ENCODE peak calls at places on chromosomes 3 and 15, in ten cellular contexts. One of them, this sample, is unnamed.

GRCh38 chr3:65114041-65114440 is 426.2 kb upstream of the ADAMTS9 start:
- DNase-seq in activated naive CD8-positive, alpha-beta T cell treated with anti-CD3 and anti-CD28 coated beads, Interleukin-2, amount 50 U/mL, for 24 hours: no peak
- DNase-seq in NAMALWA: no peak
- DNase-seq in thyroid gland: no peak
- DNase-seq in non-pigmented ciliary epithelial cell: no peak
- DNase-seq in NCI-H748 treated with DMSO at 0.1 percent for 48 hours: no peak
- DNase-seq in adrenal gland: no peak
- DNase-seq in posterior cingulate gyrus: no peak
- DNase-seq in GM13977: no peak
- DNase-seq in AML-193: no peak
- DNase-seq in this sample: no peak

GRCh38 chr3:13881536-13882410 is 1.9 kb upstream of the WNT7A start:
- DNase-seq in activated naive CD8-positive, alpha-beta T cell treated with anti-CD3 and anti-CD28 coated beads, Interleukin-2, amount 50 U/mL, for 24 hours: no peak
- DNase-seq in NAMALWA: no peak
- DNase-seq in thyroid gland: no peak
- DNase-seq in non-pigmented ciliary epithelial cell: no peak
- DNase-seq in NCI-H748 treated with DMSO at 0.1 percent for 48 hours: no peak
- DNase-seq in adrenal gland: no peak
- DNase-seq in posterior cingulate gyrus: no peak
- DNase-seq in GM13977: no peak
- DNase-seq in AML-193: no peak
- DNase-seq in this sample: no peak

GRCh38 chr15:52788099-52788986 is 1.8 kb downstream of the ONECUT1 start:
- DNase-seq in activated naive CD8-positive, alpha-beta T cell treated with anti-CD3 and anti-CD28 coated beads, Interleukin-2, amount 50 U/mL, for 24 hours: no peak
- DNase-seq in NAMALWA: no peak
- DNase-seq in thyroid gland: no peak
- DNase-seq in non-pigmented ciliary epithelial cell: no peak
- DNase-seq in NCI-H748 treated with DMSO at 0.1 percent for 48 hours: no peak
- DNase-seq in adrenal gland: no peak
- DNase-seq in posterior cingulate gyrus: no peak
- DNase-seq in GM13977: no peak
- DNase-seq in AML-193: no peak
- DNase-seq in this sample: no peak

GRCh38 chr3:51434110-51434509 is 43.0 kb downstream of the RBM15B start:
- DNase-seq in activated naive CD8-positive, alpha-beta T cell treated with anti-CD3 and anti-CD28 coated beads, Interleukin-2, amount 50 U/mL, for 24 hours: no peak
- DNase-seq in NAMALWA: no peak
- DNase-seq in thyroid gland: no peak
- DNase-seq in non-pigmented ciliary epithelial cell: no peak
- DNase-seq in NCI-H748 treated with DMSO at 0.1 percent for 48 hours: no peak
- DNase-seq in adrenal gland: no peak
- DNase-seq in posterior cingulate gyrus: no peak
- DNase-seq in GM13977: no peak
- DNase-seq in AML-193: no peak
- DNase-seq in this sample: no peak

GRCh38 chr3:54188176-54188791 is 65.9 kb downstream of the CACNA2D3 start:
- DNase-seq in activated naive CD8-positive, alpha-beta T cell treated with anti-CD3 and anti-CD28 coated beads, Interleukin-2, amount 50 U/mL, for 24 hours: peak
- DNase-seq in NAMALWA: peak
- DNase-seq in thyroid gland: peak
- DNase-seq in non-pigmented ciliary epithelial cell: peak
- DNase-seq in NCI-H748 treated with DMSO at 0.1 percent for 48 hours: no peak
- DNase-seq in adrenal gland: peak
- DNase-seq in posterior cingulate gyrus: no peak
- DNase-seq in GM13977: peak
- DNase-seq in AML-193: peak
- DNase-seq in this sample: no peak

GRCh38 chr3:4351164-4351855 is 48.1 kb downstream of the SETMAR start:
- DNase-seq in activated naive CD8-positive, alpha-beta T cell treated with anti-CD3 and anti-CD28 coated beads, Interleukin-2, amount 50 U/mL, for 24 hours: peak
- DNase-seq in NAMALWA: no peak
- DNase-seq in thyroid gland: no peak
- DNase-seq in non-pigmented ciliary epithelial cell: no peak
- DNase-seq in NCI-H748 treated with DMSO at 0.1 percent for 48 hours: no peak
- DNase-seq in adrenal gland: no peak
- DNase-seq in posterior cingulate gyrus: no peak
- DNase-seq in GM13977: peak
- DNase-seq in AML-193: peak
- DNase-seq in this sample: peak

GRCh38 chr3:51974277-51974962 is 444 bp upstream of the ABHD14A start:
- DNase-seq in activated naive CD8-positive, alpha-beta T cell treated with anti-CD3 and anti-CD28 coated beads, Interleukin-2, amount 50 U/mL, for 24 hours: peak
- DNase-seq in NAMALWA: no peak
- DNase-seq in thyroid gland: peak
- DNase-seq in non-pigmented ciliary epithelial cell: no peak
- DNase-seq in NCI-H748 treated with DMSO at 0.1 percent for 48 hours: no peak
- DNase-seq in adrenal gland: peak
- DNase-seq in posterior cingulate gyrus: peak
- DNase-seq in GM13977: no peak
- DNase-seq in AML-193: no peak
- DNase-seq in this sample: no peak

GRCh38 chr3:180306691-180307090 is 270.0 kb upstream of the PEX5L start:
- DNase-seq in activated naive CD8-positive, alpha-beta T cell treated with anti-CD3 and anti-CD28 coated beads, Interleukin-2, amount 50 U/mL, for 24 hours: no peak
- DNase-seq in NAMALWA: no peak
- DNase-seq in thyroid gland: no peak
- DNase-seq in non-pigmented ciliary epithelial cell: no peak
- DNase-seq in NCI-H748 treated with DMSO at 0.1 percent for 48 hours: no peak
- DNase-seq in adrenal gland: no peak
- DNase-seq in posterior cingulate gyrus: peak
- DNase-seq in GM13977: no peak
- DNase-seq in AML-193: no peak
- DNase-seq in this sample: no peak

GRCh38 chr3:127820871-127821853 is 1.2 kb downstream of the MGLL start:
- DNase-seq in activated naive CD8-positive, alpha-beta T cell treated with anti-CD3 and anti-CD28 coated beads, Interleukin-2, amount 50 U/mL, for 24 hours: peak
- DNase-seq in NAMALWA: no peak
- DNase-seq in thyroid gland: no peak
- DNase-seq in non-pigmented ciliary epithelial cell: no peak
- DNase-seq in NCI-H748 treated with DMSO at 0.1 percent for 48 hours: no peak
- DNase-seq in adrenal gland: no peak
- DNase-seq in posterior cingulate gyrus: no peak
- DNase-seq in GM13977: peak
- DNase-seq in AML-193: peak
- DNase-seq in this sample: no peak

GRCh38 chr3:126450744-126451143 is 24.9 kb downstream of the ZXDC start:
- DNase-seq in activated naive CD8-positive, alpha-beta T cell treated with anti-CD3 and anti-CD28 coated beads, Interleukin-2, amount 50 U/mL, for 24 hours: no peak
- DNase-seq in NAMALWA: no peak
- DNase-seq in thyroid gland: no peak
- DNase-seq in non-pigmented ciliary epithelial cell: no peak
- DNase-seq in NCI-H748 treated with DMSO at 0.1 percent for 48 hours: no peak
- DNase-seq in adrenal gland: no peak
- DNase-seq in posterior cingulate gyrus: no peak
- DNase-seq in GM13977: no peak
- DNase-seq in AML-193: no peak
- DNase-seq in this sample: no peak

GRCh38 chr15:94387854-94388441 is 156.6 kb downstream of the MCTP2 start:
- DNase-seq in activated naive CD8-positive, alpha-beta T cell treated with anti-CD3 and anti-CD28 coated beads, Interleukin-2, amount 50 U/mL, for 24 hours: peak
- DNase-seq in NAMALWA: peak
- DNase-seq in thyroid gland: no peak
- DNase-seq in non-pigmented ciliary epithelial cell: no peak
- DNase-seq in NCI-H748 treated with DMSO at 0.1 percent for 48 hours: no peak
- DNase-seq in adrenal gland: no peak
- DNase-seq in posterior cingulate gyrus: no peak
- DNase-seq in GM13977: no peak
- DNase-seq in AML-193: no peak
- DNase-seq in this sample: no peak

GRCh38 chr3:30231277-30232141 is 374.9 kb upstream of the TGFBR2 start:
- DNase-seq in activated naive CD8-positive, alpha-beta T cell treated with anti-CD3 and anti-CD28 coated beads, Interleukin-2, amount 50 U/mL, for 24 hours: no peak
- DNase-seq in NAMALWA: no peak
- DNase-seq in thyroid gland: no peak
- DNase-seq in non-pigmented ciliary epithelial cell: no peak
- DNase-seq in NCI-H748 treated with DMSO at 0.1 percent for 48 hours: no peak
- DNase-seq in adrenal gland: no peak
- DNase-seq in posterior cingulate gyrus: no peak
- DNase-seq in GM13977: no peak
- DNase-seq in AML-193: peak
- DNase-seq in this sample: no peak

GRCh38 chr3:108136888-108137814 is 46.3 kb upstream of the CD47 start:
- DNase-seq in activated naive CD8-positive, alpha-beta T cell treated with anti-CD3 and anti-CD28 coated beads, Interleukin-2, amount 50 U/mL, for 24 hours: no peak
- DNase-seq in NAMALWA: no peak
- DNase-seq in thyroid gland: peak
- DNase-seq in non-pigmented ciliary epithelial cell: no peak
- DNase-seq in NCI-H748 treated with DMSO at 0.1 percent for 48 hours: no peak
- DNase-seq in adrenal gland: no peak
- DNase-seq in posterior cingulate gyrus: no peak
- DNase-seq in GM13977: no peak
- DNase-seq in AML-193: no peak
- DNase-seq in this sample: no peak

GRCh38 chr3:41102053-41102556 is 97.2 kb upstream of the CTNNB1 start:
- DNase-seq in activated naive CD8-positive, alpha-beta T cell treated with anti-CD3 and anti-CD28 coated beads, Interleukin-2, amount 50 U/mL, for 24 hours: no peak
- DNase-seq in NAMALWA: no peak
- DNase-seq in thyroid gland: no peak
- DNase-seq in non-pigmented ciliary epithelial cell: no peak
- DNase-seq in NCI-H748 treated with DMSO at 0.1 percent for 48 hours: no peak
- DNase-seq in adrenal gland: no peak
- DNase-seq in posterior cingulate gyrus: no peak
- DNase-seq in GM13977: no peak
- DNase-seq in AML-193: no peak
- DNase-seq in this sample: no peak

GRCh38 chr3:187263270-187263669 is 28.3 kb downstream of the MASP1 start:
- DNase-seq in activated naive CD8-positive, alpha-beta T cell treated with anti-CD3 and anti-CD28 coated beads, Interleukin-2, amount 50 U/mL, for 24 hours: no peak
- DNase-seq in NAMALWA: no peak
- DNase-seq in thyroid gland: no peak
- DNase-seq in non-pigmented ciliary epithelial cell: no peak
- DNase-seq in NCI-H748 treated with DMSO at 0.1 percent for 48 hours: no peak
- DNase-seq in adrenal gland: no peak
- DNase-seq in posterior cingulate gyrus: no peak
- DNase-seq in GM13977: no peak
- DNase-seq in AML-193: no peak
- DNase-seq in this sample: no peak

GRCh38 chr3:196080997-196081833 is 675 bp downstream of the TFRC start:
- DNase-seq in activated naive CD8-positive, alpha-beta T cell treated with anti-CD3 and anti-CD28 coated beads, Interleukin-2, amount 50 U/mL, for 24 hours: peak
- DNase-seq in NAMALWA: peak
- DNase-seq in thyroid gland: peak
- DNase-seq in non-pigmented ciliary epithelial cell: no peak
- DNase-seq in NCI-H748 treated with DMSO at 0.1 percent for 48 hours: peak
- DNase-seq in adrenal gland: peak
- DNase-seq in posterior cingulate gyrus: peak
- DNase-seq in GM13977: peak
- DNase-seq in AML-193: peak
- DNase-seq in this sample: peak

GRCh38 chr15:66750609-66751008 is 48.6 kb downstream of the SMAD6 start:
- DNase-seq in activated naive CD8-positive, alpha-beta T cell treated with anti-CD3 and anti-CD28 coated beads, Interleukin-2, amount 50 U/mL, for 24 hours: no peak
- DNase-seq in NAMALWA: no peak
- DNase-seq in thyroid gland: no peak
- DNase-seq in non-pigmented ciliary epithelial cell: no peak
- DNase-seq in NCI-H748 treated with DMSO at 0.1 percent for 48 hours: no peak
- DNase-seq in adrenal gland: no peak
- DNase-seq in posterior cingulate gyrus: no peak
- DNase-seq in GM13977: no peak
- DNase-seq in AML-193: no peak
- DNase-seq in this sample: no peak

GRCh38 chr15:49383266-49383665 is 39.8 kb upstream of the FGF7 start:
- DNase-seq in activated naive CD8-positive, alpha-beta T cell treated with anti-CD3 and anti-CD28 coated beads, Interleukin-2, amount 50 U/mL, for 24 hours: no peak
- DNase-seq in NAMALWA: no peak
- DNase-seq in thyroid gland: no peak
- DNase-seq in non-pigmented ciliary epithelial cell: no peak
- DNase-seq in NCI-H748 treated with DMSO at 0.1 percent for 48 hours: no peak
- DNase-seq in adrenal gland: no peak
- DNase-seq in posterior cingulate gyrus: no peak
- DNase-seq in GM13977: no peak
- DNase-seq in AML-193: no peak
- DNase-seq in this sample: no peak

This sample was measured in CD4-positive, alpha-beta memory T cell.